ENCODE peak calls at places on chromosomes 3 and 15, in five cellular contexts. W is brain microvascular endothelial cell, Z is ovary, O is transverse colon, R is foreskin fibroblast. V is an unnamed sample.

GRCh38 chr3:127774647-127775046 is 47.7 kb downstream of the MGLL start:
- DNase-seq in O (no peak), W (no peak), R (no peak), Z (no peak), V (no peak)

GRCh38 chr15:87753539-87753938 is 503.0 kb downstream of the NTRK3 start:
- DNase-seq in O (no peak), W (no peak), Z (no peak), R (no peak), V (no peak)

GRCh38 chr3:18295171-18295920 is 129.8 kb downstream of the SATB1 start:
- DNase-seq in O (peak), R (peak), Z (peak), W (peak), V (no peak)

GRCh38 chr3:31531465-31531991 is 1.2 kb upstream of the STT3B start:
- DNase-seq in R (no peak), O (no peak), Z (no peak), W (peak), V (no peak)

GRCh38 chr3:148128136-148128535 is 569.6 kb upstream of the AGTR1 start:
- DNase-seq in O (no peak), Z (no peak), R (no peak), W (no peak), V (no peak)

GRCh38 chr3:111070772-111071256 is 802 bp upstream of the NECTIN3 start:
- DNase-seq in Z (no peak), O (no peak), W (peak), R (no peak), V (no peak)

GRCh38 chr15:20340331-20340811 is 201.2 kb downstream of the GOLGA6L6 start:
- DNase-seq in R (no peak), Z (peak), O (no peak), W (peak), V (peak)

GRCh38 chr15:90160781-90161727 is 40.1 kb upstream of the SEMA4B start:
- DNase-seq in O (peak), Z (no peak), R (no peak), W (no peak), V (no peak)

GRCh38 chr3:79872483-79872882 is 104.7 kb upstream of the ROBO1 start:
- DNase-seq in Z (no peak), O (no peak), W (peak), R (peak), V (no peak)

GRCh38 chr3:184727357-184728060 is 15.6 kb upstream of the MAGEF1 start:
- DNase-seq in Z (peak), O (peak), R (peak), W (peak), V (peak)

GRCh38 chr3:36814776-36815175 is 50.4 kb upstream of the DCLK3 start:
- DNase-seq in Z (no peak), W (no peak), O (no peak), R (no peak), V (no peak)

GRCh38 chr3:123750659-123751420 is 133.3 kb downstream of the MYLK start:
- DNase-seq in O (no peak), W (peak), R (peak), Z (no peak), V (no peak)

GRCh38 chr3:190533511-190534282 is 19.8 kb downstream of the IL1RAP start:
- DNase-seq in O (peak), W (peak), R (peak), Z (peak), V (peak)

GRCh38 chr3:13712682-13713180 is 163.8 kb downstream of the FBLN2 start:
- DNase-seq in O (no peak), Z (peak), W (no peak), R (no peak), V (no peak)

GRCh38 chr3:463793-464192 is 267.2 kb downstream of the CHL1 start:
- DNase-seq in O (no peak), Z (no peak), R (no peak), W (no peak), V (no peak)

GRCh38 chr15:73899197-73900128 is 26.1 kb downstream of the TBC1D21 start:
- DNase-seq in R (peak), W (no peak), O (no peak), Z (no peak), V (no peak)

GRCh38 chr3:27312044-27312668 is 57.0 kb downstream of the NEK10 start:
- DNase-seq in O (no peak), W (peak), R (peak), Z (no peak), V (no peak)

DNA sequence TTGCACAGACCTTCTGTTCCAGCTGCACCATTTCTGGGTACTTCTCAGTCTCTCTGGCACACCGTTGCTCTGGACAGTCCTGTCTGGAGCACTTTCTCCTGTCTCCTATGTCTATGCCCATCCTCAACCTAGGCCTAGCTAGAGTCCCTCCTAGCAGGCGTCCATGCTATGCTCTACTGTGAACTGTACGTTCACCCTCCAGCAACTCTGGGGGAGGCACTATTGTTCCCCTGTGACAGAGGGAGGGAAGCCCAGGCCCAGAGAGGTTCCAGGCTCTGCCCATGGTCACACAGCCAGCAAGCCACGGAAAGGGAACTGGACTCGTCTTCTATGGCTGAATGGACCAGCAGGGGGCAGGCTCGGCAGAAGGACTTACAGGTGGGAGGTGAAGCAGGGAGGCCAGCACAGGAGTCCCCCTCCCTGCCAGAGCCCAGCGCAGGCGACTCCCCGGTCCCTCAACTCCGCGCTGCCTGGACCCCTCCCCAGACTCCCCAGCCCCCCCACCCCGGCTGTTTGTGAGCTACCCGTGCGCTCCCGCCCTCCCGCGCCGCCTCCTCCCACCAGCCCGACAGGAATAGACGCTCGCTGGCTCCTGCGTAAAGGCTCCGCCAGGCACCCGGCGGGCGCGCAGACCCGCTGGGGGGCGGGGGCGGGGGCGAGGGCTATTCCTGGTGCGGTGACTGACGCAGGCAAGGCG is 1.7 kb upstream of the LINGO1 start:
- DNase-seq in O (peak), Z (peak), R (peak), W (peak), V (peak)
- TF ChIP-seq CTCF in O (peak), Z (no peak), R (peak), W (peak), V (peak)

DNA sequence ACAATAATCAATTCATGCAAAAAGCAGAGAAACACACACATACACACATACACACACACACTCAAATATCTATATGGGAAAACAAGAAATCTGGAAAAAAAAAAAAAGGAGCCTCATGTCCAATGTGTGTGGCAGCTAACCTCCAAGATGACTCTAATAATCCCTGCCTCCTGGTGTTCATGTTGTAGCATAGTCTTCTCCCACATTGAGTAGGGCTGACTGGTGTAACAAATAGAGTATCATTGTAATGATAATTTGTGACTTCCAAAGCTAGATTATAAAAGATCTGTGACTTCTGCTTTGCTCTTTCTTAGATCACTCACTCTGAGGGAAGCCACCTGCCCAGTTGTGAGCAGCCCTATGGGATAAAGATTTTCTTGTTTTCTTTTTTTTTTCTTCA is 130.9 kb upstream of the TNIK start:
- DNase-seq in W (no peak), O (no peak), Z (no peak), R (no peak), V (no peak)
- TF ChIP-seq CTCF in W (no peak), O (no peak), Z (no peak), R (no peak), V (no peak)

DNA sequence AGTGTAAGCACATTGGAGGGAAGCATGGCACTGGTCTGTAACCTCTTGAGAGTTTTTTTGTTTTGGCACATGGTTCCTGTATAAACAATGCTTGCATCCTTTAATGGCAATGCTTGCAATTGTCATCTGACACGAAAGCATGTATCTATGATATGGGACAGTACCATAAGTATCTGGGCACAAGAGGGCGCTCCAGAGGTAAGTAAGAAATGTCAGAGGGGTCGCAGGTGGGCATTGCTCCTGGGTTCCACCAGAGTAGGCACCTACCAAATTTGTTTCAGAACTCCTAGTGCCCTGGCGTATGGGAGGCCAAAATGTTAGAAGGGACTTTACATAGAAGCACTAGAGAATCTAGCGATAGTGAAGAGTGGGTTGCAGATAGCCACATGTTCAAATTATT is 58.7 kb upstream of the BCHE start:
- DNase-seq in Z (no peak), R (no peak), O (no peak), W (peak), V (peak)
- TF ChIP-seq CTCF in Z (no peak), R (no peak), O (no peak), W (peak), V (no peak)

GRCh38 chr15:93500155-93500554 is 411.1 kb upstream of the RGMA start:
- DNase-seq in R (no peak), Z (no peak), O (no peak), W (no peak), V (no peak)
- TF ChIP-seq CTCF in R (no peak), Z (no peak), O (no peak), W (no peak), V (no peak)

GRCh38 chr15:93219859-93220258 is 130.8 kb upstream of the RGMA start:
- DNase-seq in O (no peak), Z (no peak), W (no peak), R (no peak), V (no peak)

GRCh38 chr15:93223803-93224202 is 134.8 kb upstream of the RGMA start:
- DNase-seq in O (no peak), W (no peak), Z (no peak), R (no peak), V (no peak)

GRCh38 chr15:93217343-93217742 is 128.3 kb upstream of the RGMA start:
- DNase-seq in Z (no peak), O (no peak), R (no peak), W (no peak), V (no peak)

GRCh38 chr15:93221754-93222153 is 132.7 kb upstream of the RGMA start:
- DNase-seq in W (no peak), R (no peak), Z (no peak), O (no peak), V (no peak)
- TF ChIP-seq CTCF in W (no peak), R (no peak), Z (no peak), O (no peak), V (no peak)

GRCh38 chr15:84633311-84634227 is 20.5 kb downstream of the WDR73 start:
- DNase-seq in Z (peak), W (peak), O (peak), R (peak), V (peak)

GRCh38 chr15:84634228-84634837 is 19.8 kb downstream of the WDR73 start:
- DNase-seq in Z (no peak), W (no peak), R (no peak), O (no peak), V (no peak)

GRCh38 chr15:84643838-84644237 is 10.2 kb downstream of the WDR73 start:
- DNase-seq in O (no peak), R (no peak), W (no peak), Z (no peak), V (no peak)

DNA sequence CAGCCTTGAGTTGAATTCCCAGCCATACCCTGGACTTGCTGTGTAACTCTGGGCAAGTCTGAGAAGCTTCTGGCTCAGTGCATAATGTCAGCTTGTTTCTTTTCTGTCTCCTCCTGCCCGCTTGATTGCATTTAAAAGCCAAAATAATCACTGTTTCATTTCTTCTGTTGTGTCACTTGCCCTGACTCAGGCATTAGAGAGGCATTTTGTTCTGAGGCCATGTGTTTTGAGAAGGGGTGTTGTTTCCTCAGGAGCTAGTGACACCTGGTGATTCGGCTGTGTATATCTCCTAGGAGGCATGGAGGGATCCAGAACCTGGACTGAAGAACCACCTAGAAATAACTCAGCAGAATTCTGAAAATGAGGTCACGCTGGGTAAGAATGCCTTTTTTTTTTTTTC is 16.0 kb downstream of the WDR73 start:
- DNase-seq in R (peak), W (no peak), O (no peak), Z (no peak), V (no peak)
- TF ChIP-seq CTCF in R (no peak), W (peak), O (no peak), Z (no peak), V (no peak)

V was measured in adrenal gland.